ENCODE peak calls at places on chromosomes 13 and 19, in six cellular contexts. A, P, W, G, M and N are unnamed samples.

GRCh38 chr19:35090795-35091214 is 24.8 kb upstream of the FXYD3 start:
- DNase-seq in A (no peak), P (no peak), G (no peak), W (no peak), M (peak), N (peak)

GRCh38 chr13:100234006-100234405 is 145.1 kb downstream of the PCCA start:
- DNase-seq in A (no peak), M (no peak), P (no peak), G (no peak), W (no peak), N (no peak)

GRCh38 chr19:10899171-10899653 is 27.9 kb downstream of the CARM1 start:
- DNase-seq in M (peak), W (peak), A (no peak), G (peak), P (no peak), N (no peak)

GRCh38 chr19:51480590-51480989 is 2.3 kb downstream of the CEACAM18 start:
- DNase-seq in A (no peak), G (no peak), P (peak), W (no peak), M (no peak), N (peak)

GRCh38 chr19:23002690-23003422 is at the start of gene ZNF728:
- DNase-seq in A (peak), P (no peak), W (peak), G (peak), M (peak), N (no peak)

GRCh38 chr13:20873348-20873747 is 29.2 kb downstream of the XPO4 start:
- DNase-seq in A (no peak), G (no peak), P (peak), W (no peak), M (no peak), N (no peak)

GRCh38 chr19:56291857-56292256 is 19.3 kb downstream of the EDDM13 start:
- DNase-seq in W (no peak), M (no peak), A (no peak), G (no peak), P (no peak), N (no peak)

GRCh38 chr13:97946951-97947588 is 6.4 kb upstream of the IPO5 start:
- DNase-seq in M (no peak), P (peak), A (no peak), W (no peak), G (no peak), N (no peak)

GRCh38 chr13:64538711-64539110 is 2691.4 kb downstream of the PCDH9 start:
- DNase-seq in M (no peak), W (no peak), G (no peak), A (no peak), P (peak), N (no peak)

GRCh38 chr19:5612891-5613290 is 9.7 kb downstream of the SAFB2 start:
- DNase-seq in W (no peak), A (peak), G (no peak), M (no peak), P (no peak), N (no peak)

GRCh38 chr13:23673354-23673753 is 103.1 kb downstream of the TNFRSF19 start:
- DNase-seq in M (no peak), P (peak), A (no peak), W (no peak), G (no peak), N (no peak)

GRCh38 chr13:74132768-74133656 is 1.2 kb downstream of the KLF12 start:
- DNase-seq in A (peak), W (peak), M (no peak), P (no peak), G (peak), N (peak)

GRCh38 chr13:66887088-66887487 is 343.0 kb downstream of the PCDH9 start:
- DNase-seq in G (no peak), W (peak), M (no peak), P (peak), A (no peak), N (no peak)

GRCh38 chr19:44741841-44742352 is 6.6 kb upstream of the BCL3 start:
- DNase-seq in G (peak), P (peak), W (peak), M (peak), A (peak), N (no peak)

GRCh38 chr13:49259586-49259985 is 11.9 kb downstream of the CDADC1 start:
- DNase-seq in P (no peak), M (no peak), A (no peak), W (no peak), G (no peak), N (no peak)

GRCh38 chr13:33057019-33057785 is 41.0 kb downstream of the KL start:
- DNase-seq in G (peak), A (no peak), P (peak), M (no peak), W (peak), N (no peak)
- TF ChIP-seq CTCF in G (peak), A (peak), P (peak), M (no peak), W (peak), N (no peak)

GRCh38 chr19:28535352-28535775 is 677.6 kb downstream of the UQCRFS1 start:
- DNase-seq in M (no peak), P (no peak), W (no peak), A (no peak), G (no peak), N (no peak)
- TF ChIP-seq CTCF in M (no peak), P (no peak), W (no peak), A (no peak), G (no peak), N (no peak)

GRCh38 chr13:47990920-47991466 is 10.1 kb downstream of the SUCLA2 start:
- DNase-seq in W (no peak), M (no peak), P (no peak), G (no peak), A (no peak), N (no peak)
- TF ChIP-seq CTCF in W (no peak), M (no peak), P (no peak), G (no peak), A (no peak), N (no peak)

GRCh38 chr13:110921695-110922094 is 6.8 kb upstream of the ANKRD10 start:
- DNase-seq in P (no peak), W (no peak), M (no peak), A (no peak), G (no peak), N (no peak)

GRCh38 chr13:110922506-110922905 is 7.6 kb upstream of the ANKRD10 start:
- DNase-seq in W (no peak), G (no peak), M (no peak), A (no peak), P (no peak), N (no peak)

GRCh38 chr13:110924639-110924934 is 9.7 kb upstream of the ANKRD10 start:
- DNase-seq in G (no peak), M (no peak), P (no peak), W (no peak), A (no peak), N (no peak)

GRCh38 chr13:110923777-110924638 is 9.1 kb upstream of the ANKRD10 start:
- DNase-seq in P (no peak), G (no peak), A (no peak), M (no peak), W (no peak), N (no peak)

GRCh38 chr13:110923086-110923485 is 8.2 kb upstream of the ANKRD10 start:
- DNase-seq in G (no peak), A (no peak), P (no peak), W (no peak), M (no peak), N (no peak)
- TF ChIP-seq CTCF in G (no peak), A (no peak), P (no peak), W (no peak), M (no peak), N (no peak)